ENCODE peak calls at places on chromosomes 6 and 20, in six cellular contexts. J is testis; Q is endothelial cell of umbilical vein; K is suprapubic skin; A is naive thymus-derived CD4-positive, alpha-beta T cell; Z is ovary. N is an unnamed sample.
A peak's percentile ranks its signal among the peaks of the same experiment; 100 is the strongest.

GRCh38 chr20:47677314-47678129 is 107.8 kb downstream of the SULF2 start:
- DNase-seq in Z (no peak), K (no peak), J (peak; percentile 56), A (peak; percentile 18), Q (peak; percentile 43), N (peak; percentile 94)

GRCh38 chr6:41411961-41412360 is 76.6 kb downstream of the NCR2 start:
- DNase-seq in K (no peak), Q (no peak), A (no peak), J (no peak), Z (no peak), N (no peak)

GRCh38 chr20:50475879-50476292 is 34.3 kb upstream of the PTPN1 start:
- DNase-seq in A (no peak), Z (peak; percentile 76), K (no peak), J (peak; percentile 60), Q (peak; percentile 80), N (no peak)

GRCh38 chr6:107103082-107103481 is 12.2 kb downstream of the BEND3 start:
- DNase-seq in Q (no peak), Z (no peak), K (peak; percentile 31), J (no peak), A (no peak), N (peak; percentile 54)

GRCh38 chr6:89547286-89547685 is 91.3 kb downstream of the LYRM2 start:
- DNase-seq in A (no peak), J (no peak), K (no peak), Q (no peak), Z (no peak), N (peak; percentile 28)

GRCh38 chr20:36384022-36384619 is 78.0 kb downstream of the DLGAP4 start:
- DNase-seq in K (no peak), Z (no peak), Q (peak; percentile 42), J (peak; percentile 56), A (peak; percentile 8), N (peak; percentile 92)

GRCh38 chr6:134593887-134594286 is 276.0 kb upstream of the SGK1 start:
- DNase-seq in Z (no peak), A (no peak), Q (no peak), J (no peak), K (no peak), N (no peak)

GRCh38 chr20:32028647-32029372 is 18.6 kb downstream of the CCM2L start:
- DNase-seq in J (no peak), Q (no peak), K (no peak), A (no peak), Z (no peak), N (peak; percentile 62)

GRCh38 chr6:112298021-112298745 is 43.8 kb upstream of the LAMA4 start:
- DNase-seq in J (no peak), Z (peak; percentile 60), A (no peak), Q (peak; percentile 85), K (no peak), N (no peak)

GRCh38 chr6:44667668-44668390 is 280.3 kb downstream of the CDC5L start:
- DNase-seq in Z (no peak), K (no peak), J (peak; percentile 63), Q (no peak), A (no peak), N (peak; percentile 71)

GRCh38 chr6:155974967-155975366 is 519.3 kb upstream of the NOX3 start:
- DNase-seq in J (no peak), K (no peak), Q (no peak), Z (no peak), A (no peak), N (no peak)

GRCh38 chr6:135869857-135870256 is 18.4 kb downstream of the PDE7B start:
- DNase-seq in J (no peak), Z (no peak), A (no peak), Q (no peak), K (no peak), N (no peak)

GRCh38 chr6:14787677-14788076 is 458.2 kb upstream of the JARID2 start:
- DNase-seq in J (no peak), Z (no peak), Q (no peak), K (no peak), A (no peak), N (no peak)

GRCh38 chr6:29561091-29561490 is 1.6 kb upstream of the UBD start:
- DNase-seq in Z (no peak), J (no peak), A (no peak), K (no peak), Q (no peak), N (no peak)

GRCh38 chr6:43578748-43579147 is 2.8 kb downstream of the POLH start:
- DNase-seq in A (no peak), K (no peak), Z (no peak), Q (no peak), J (no peak), N (no peak)

GRCh38 chr6:30061766-30062458 is 847 bp downstream of the POLR1H start:
- DNase-seq in J (peak; percentile 38), K (no peak), A (peak; percentile 42), Z (no peak), Q (no peak), N (no peak)

GRCh38 chr20:62817975-62818591 is 1.2 kb downstream of the COL9A3 start:
- DNase-seq in J (no peak), Z (no peak), A (no peak), K (no peak), Q (no peak), N (peak; percentile 70)
- H3K36me3 ChIP-seq in J (no peaks in the 10 kb centered on the region), Z (no peaks in the 10 kb centered on the region), A (no peaks in the 10 kb centered on the region), K (peaks cover 9% of the 10 kb centered on the region), Q (no peaks in the 10 kb centered on the region), N (no peaks in the 10 kb centered on the region)

GRCh38 chr6:125923371-125923877 is 33.1 kb upstream of the HINT3 start:
- DNase-seq in J (no peak), A (no peak), K (no peak), Z (no peak), Q (no peak), N (no peak)
- H3K4me3 ChIP-seq in J (no peak overlapping the region), A (no peak overlapping the region), K (no peak overlapping the region), Z (no peak overlapping the region), Q (no peak overlapping the region), N (no peak overlapping the region)

DNA sequence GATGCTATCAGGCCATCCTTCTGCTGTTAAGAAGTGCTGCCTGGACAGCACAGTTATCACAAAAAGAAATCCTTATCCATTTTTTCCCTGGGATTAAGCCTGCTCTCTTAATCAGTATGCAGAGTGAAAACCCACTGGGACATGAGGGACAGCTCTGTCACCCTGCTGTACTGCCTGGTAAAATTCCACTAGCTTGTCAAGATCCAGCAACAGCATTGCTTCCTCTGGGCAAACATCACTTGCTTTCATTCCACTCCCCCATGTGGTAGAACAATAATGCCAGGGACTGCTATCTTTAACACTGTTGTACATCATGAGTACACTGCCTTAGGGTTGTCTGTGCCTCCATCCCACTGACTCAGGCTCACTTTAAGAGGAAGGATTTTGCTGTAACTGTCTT is 331.3 kb downstream of the KIF16B start:
- DNase-seq in A (no peak), Z (no peak), J (peak; percentile 31), Q (no peak), K (peak; percentile 4), N (no peak)
- H3K27me3 ChIP-seq in A (no peaks in the 10 kb centered on the region), Z (no peaks in the 10 kb centered on the region), J (no peaks in the 10 kb centered on the region), Q (no peaks in the 10 kb centered on the region), K (no peaks in the 10 kb centered on the region), N (no peaks in the 10 kb centered on the region)

GRCh38 chr6:117542493-117542892 is 59.8 kb downstream of the GOPC start:
- DNase-seq in J (no peak), Z (no peak), K (no peak), Q (no peak), A (no peak), N (no peak)

GRCh38 chr6:117546674-117547073 is 55.6 kb downstream of the GOPC start:
- DNase-seq in Z (no peak), K (no peak), J (no peak), Q (no peak), A (no peak), N (no peak)

GRCh38 chr6:117544725-117545124 is 57.6 kb downstream of the GOPC start:
- DNase-seq in Z (no peak), Q (no peak), J (no peak), K (no peak), A (no peak), N (no peak)

GRCh38 chr6:117547688-117548621 is 54.4 kb downstream of the GOPC start:
- DNase-seq in Z (peak; percentile 43), A (peak; percentile 30), Q (peak; percentile 64), J (peak; percentile 79), K (no peak), N (peak; percentile 26)

DNA sequence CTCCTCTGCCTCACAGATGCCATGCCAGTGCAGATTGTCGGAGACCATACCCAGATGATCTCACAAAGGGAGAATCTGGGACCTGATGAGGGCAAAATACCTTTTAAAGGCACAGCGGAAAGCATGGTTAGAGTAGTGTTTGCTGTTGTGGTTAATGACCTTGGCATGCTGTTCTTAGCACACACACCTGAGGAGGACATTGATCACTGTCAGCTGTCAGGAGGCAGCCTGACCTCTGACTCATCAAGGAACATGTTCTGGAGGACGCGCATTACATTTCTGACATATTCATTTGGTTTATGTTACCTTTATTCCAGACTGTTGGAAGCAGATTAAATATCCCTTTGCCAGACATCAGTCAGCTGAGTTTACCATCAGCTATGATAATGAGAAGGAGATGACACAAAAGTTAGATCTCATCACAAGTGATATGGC is 57.1 kb downstream of the GOPC start:
- DNase-seq in Q (no peak), K (no peak), J (no peak), Z (no peak), A (no peak), N (no peak)
- H3K36me3 ChIP-seq in Q (peaks cover 33% of the 10 kb centered on the region), K (peaks cover 23% of the 10 kb centered on the region), J (no peaks in the 10 kb centered on the region), Z (no peaks in the 10 kb centered on the region), A (no peaks in the 10 kb centered on the region), N (no peaks in the 10 kb centered on the region)

DNA sequence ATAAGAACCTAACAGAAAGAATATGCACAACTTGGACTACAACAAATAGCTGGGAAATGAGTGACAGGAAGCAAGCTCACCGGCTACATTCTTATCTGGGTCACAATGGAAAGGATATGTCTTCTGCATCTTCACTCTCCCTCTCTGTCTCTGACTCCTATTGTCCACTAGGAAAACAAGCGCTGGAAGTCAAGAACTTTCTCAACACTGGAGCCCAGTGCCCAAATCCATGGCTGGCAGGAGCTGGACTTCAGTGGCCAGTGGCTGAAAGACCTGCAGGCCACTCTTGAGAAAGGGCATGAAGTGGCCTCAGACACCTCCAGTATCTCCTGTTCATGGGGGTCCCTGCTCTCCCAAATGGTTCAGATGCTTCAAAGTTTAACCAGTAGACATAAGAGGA is 62.0 kb downstream of the FAM50B start:
- DNase-seq in A (no peak), J (no peak), Q (peak; percentile 55), K (peak; percentile 54), Z (no peak), N (no peak)
- H3K4me3 ChIP-seq in A (no peak overlapping the region), J (no peak overlapping the region), Q (peak overlapping the region; percentile 89), K (no peak overlapping the region), Z (no peak overlapping the region), N (no peak overlapping the region)

GRCh38 chr20:37650661-37651060 is 43.2 kb upstream of the CTNNBL1 start:
- DNase-seq in Z (no peak), J (no peak), K (no peak), A (no peak), Q (no peak), N (no peak)

GRCh38 chr20:37649635-37650244 is 44.1 kb upstream of the CTNNBL1 start:
- DNase-seq in A (no peak), Z (no peak), Q (no peak), K (no peak), J (no peak), N (no peak)

GRCh38 chr20:37649017-37649416 is 44.8 kb upstream of the CTNNBL1 start:
- DNase-seq in J (no peak), Q (peak; percentile 40), K (no peak), A (no peak), Z (no peak), N (no peak)

GRCh38 chr20:37647946-37648345 is 45.9 kb upstream of the CTNNBL1 start:
- DNase-seq in A (no peak), K (no peak), Q (no peak), Z (no peak), J (no peak), N (no peak)

GRCh38 chr20:37651932-37652331 is 41.9 kb upstream of the CTNNBL1 start:
- DNase-seq in J (peak; percentile 46), K (no peak), Q (peak; percentile 42), A (no peak), Z (no peak), N (peak; percentile 80)
- H3K27me3 ChIP-seq in J (no peaks in the 10 kb centered on the region), K (peaks cover 4% of the 10 kb centered on the region), Q (no peaks in the 10 kb centered on the region), A (no peaks in the 10 kb centered on the region), Z (no peaks in the 10 kb centered on the region), N (no peaks in the 10 kb centered on the region)